ENCODE peak calls at places on chromosomes 2 and 18, in five cellular contexts. E is H1, I is IMR-90, H is H9, K is neuronal stem cell. N is an unnamed sample.

GRCh38 chr2:84881581-84882414 is 914 bp upstream of the TRABD2A start:
- DNase-seq in E (peak), K (peak), I (peak), H (peak), N (peak)

GRCh38 chr18:63832470-63832869 is 55.0 kb upstream of the SERPINB2 start:
- DNase-seq in H (no peak), I (peak), E (no peak), K (no peak), N (no peak)

GRCh38 chr2:72750466-72750865 is 75.4 kb downstream of the EXOC6B start:
- DNase-seq in E (no peak), I (no peak), K (no peak), H (no peak), N (no peak)

GRCh38 chr18:9643549-9643948 is 29.2 kb upstream of the PPP4R1 start:
- DNase-seq in H (peak), I (peak), E (no peak), K (peak), N (peak)

GRCh38 chr2:27831279-27832050 is 58.7 kb downstream of the RBKS start:
- DNase-seq in I (no peak), H (no peak), K (no peak), E (no peak), N (no peak)

GRCh38 chr2:37827911-37828411 is 97.1 kb upstream of the RMDN2 start:
- DNase-seq in I (peak), K (no peak), E (no peak), H (no peak), N (peak)

GRCh38 chr2:171629113-171629512 is 58.2 kb upstream of the DYNC1I2 start:
- DNase-seq in E (no peak), I (no peak), K (no peak), H (no peak), N (no peak)

GRCh38 chr2:111236027-111236426 is 115.3 kb downstream of the BCL2L11 start:
- DNase-seq in I (no peak), H (no peak), E (no peak), K (no peak), N (no peak)

GRCh38 chr2:40105593-40105992 is 326.5 kb upstream of the THUMPD2 start:
- DNase-seq in H (no peak), E (no peak), K (no peak), I (peak), N (no peak)

GRCh38 chr18:75291460-75291859 is 80.9 kb downstream of the TSHZ1 start:
- DNase-seq in H (no peak), E (no peak), I (no peak), K (no peak), N (no peak)

GRCh38 chr2:71697106-71698010 is 244.0 kb downstream of the DYSF start:
- DNase-seq in K (no peak), H (no peak), I (no peak), E (no peak), N (no peak)

GRCh38 chr2:38515155-38516074 is 87.3 kb downstream of the HNRNPLL start:
- DNase-seq in K (no peak), E (no peak), I (peak), H (no peak), N (no peak)

GRCh38 chr18:45505497-45506206 is 109.6 kb upstream of the SLC14A2 start:
- DNase-seq in K (no peak), I (no peak), H (no peak), E (no peak), N (peak)

GRCh38 chr2:10514287-10514686 is 66.2 kb upstream of the ODC1 start:
- DNase-seq in I (no peak), E (no peak), H (no peak), K (no peak), N (no peak)

GRCh38 chr2:227079726-227080125 is 84.3 kb downstream of the COL4A4 start:
- DNase-seq in I (peak), E (no peak), H (no peak), K (no peak), N (no peak)

GRCh38 chr18:50578651-50579050 is 18.8 kb downstream of the MAPK4 start:
- DNase-seq in K (no peak), I (no peak), E (no peak), H (no peak), N (no peak)

GRCh38 chr2:101546376-101547058 is 71.6 kb upstream of the RFX8 start:
- DNase-seq in E (no peak), H (no peak), I (peak), K (no peak), N (peak)

GRCh38 chr18:63762518-63762917 is 12.7 kb upstream of the SERPINB7 start:
- DNase-seq in K (no peak), I (peak), E (no peak), H (no peak), N (no peak)

GRCh38 chr2:182824056-182824758 is 42.2 kb downstream of the FRZB start:
- DNase-seq in I (no peak), E (no peak), K (no peak), H (no peak), N (no peak)

GRCh38 chr2:54787270-54787669 is 63.8 kb downstream of the EML6 start:
- DNase-seq in E (no peak), I (no peak), K (no peak), H (no peak), N (no peak)

GRCh38 chr2:234326694-234327093 is 170.2 kb downstream of the ARL4C start:
- DNase-seq in K (no peak), I (no peak), H (no peak), E (no peak), N (no peak)

GRCh38 chr2:68345129-68345875 is 19.8 kb upstream of the PLEK start:
- DNase-seq in I (peak), E (no peak), H (peak), K (no peak), N (no peak)

GRCh38 chr2:121200011-121200347 is 85.0 kb downstream of the TFCP2L1 start:
- DNase-seq in K (no peak), E (no peak), I (no peak), H (no peak), N (no peak)

GRCh38 chr2:74458957-74459290 is 686 bp downstream of the WBP1 start:
- DNase-seq in H (no peak), K (no peak), I (no peak), E (no peak), N (peak)

GRCh38 chr2:71530246-71530986 is 77.1 kb downstream of the DYSF start:
- DNase-seq in I (peak), K (peak), E (peak), H (peak), N (peak)

GRCh38 chr2:127469051-127469450 is 50.8 kb downstream of the PROC start:
- DNase-seq in I (no peak), H (no peak), E (no peak), K (no peak), N (no peak)

GRCh38 chr2:163348843-163349395 is 386.9 kb downstream of the FIGN start:
- DNase-seq in I (peak), K (peak), E (no peak), H (no peak), N (peak)

GRCh38 chr18:41939326-41939725 is 15.7 kb upstream of the PIK3C3 start:
- DNase-seq in K (no peak), E (no peak), I (peak), H (no peak), N (no peak)

GRCh38 chr2:172429351-172429968 is 2.1 kb downstream of the ITGA6 start:
- DNase-seq in K (no peak), H (no peak), I (peak), E (no peak), N (peak)

GRCh38 chr2:144456680-144457079 is 63.2 kb downstream of the ZEB2 start:
- DNase-seq in H (no peak), K (no peak), I (peak), E (no peak), N (peak)

GRCh38 chr2:144454466-144455287 is 65.2 kb downstream of the ZEB2 start:
- DNase-seq in H (no peak), E (no peak), K (no peak), I (peak), N (no peak)

GRCh38 chr2:144458536-144458935 is 61.4 kb downstream of the ZEB2 start:
- DNase-seq in I (no peak), K (no peak), H (no peak), E (no peak), N (no peak)

GRCh38 chr2:144453486-144454158 is 66.3 kb downstream of the ZEB2 start:
- DNase-seq in E (no peak), K (no peak), I (peak), H (no peak), N (no peak)

DNA sequence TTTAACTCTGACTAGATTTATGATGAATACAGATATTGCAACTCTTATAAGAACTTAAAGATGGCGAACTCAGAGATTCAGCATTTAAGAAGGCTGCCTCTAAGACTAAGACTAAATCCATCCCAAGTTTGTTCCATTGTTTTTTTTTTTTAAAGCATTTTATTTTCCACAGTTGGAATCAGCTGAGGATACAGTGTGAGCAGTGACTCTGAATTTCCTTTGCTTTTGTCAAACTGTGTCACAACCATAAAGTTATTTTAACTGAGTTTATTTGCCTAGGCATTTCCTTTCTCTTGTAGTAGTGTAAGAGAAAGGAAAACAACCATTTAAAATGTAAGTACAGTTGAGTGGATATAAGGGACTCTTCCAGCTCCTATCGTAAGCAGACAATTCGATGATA is 63.9 kb downstream of the ZEB2 start:
- DNase-seq in K (no peak), E (no peak), I (no peak), H (no peak), N (no peak)
- H2BK15ac ChIP-seq in K (no peak), E (no peak), I (no peak), H (no peak), N (no peak)

DNA sequence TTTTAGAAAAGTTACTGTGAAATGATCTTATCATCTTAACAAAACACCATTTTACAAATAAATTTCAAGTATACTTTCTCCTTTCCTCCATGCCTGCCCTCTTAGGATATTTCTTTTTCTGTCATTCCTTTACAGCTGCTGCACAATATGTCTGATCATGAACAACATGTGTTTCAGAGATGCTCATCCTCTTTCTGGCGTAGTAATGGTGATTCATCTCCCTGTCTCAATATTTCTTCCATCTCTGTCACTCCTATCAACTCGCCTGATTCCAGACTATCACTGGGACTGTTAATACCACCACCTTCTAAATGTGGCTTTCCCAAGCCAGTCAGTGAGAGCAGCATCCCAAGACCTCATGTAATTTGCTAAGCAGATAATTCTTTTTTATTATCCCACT is 290.5 kb downstream of the GULP1 start:
- DNase-seq in I (no peak), E (no peak), K (no peak), H (no peak), N (no peak)
- H4K8ac ChIP-seq in I (no peak), E (no peak), K (no peak), H (no peak), N (no peak)

GRCh38 chr18:48992133-48992532 is 41.4 kb upstream of the SMAD7 start:
- DNase-seq in I (no peak), H (no peak), K (no peak), E (no peak), N (no peak)

GRCh38 chr18:48991299-48992055 is 40.7 kb upstream of the SMAD7 start:
- DNase-seq in H (no peak), K (no peak), E (no peak), I (no peak), N (no peak)

GRCh38 chr18:48989304-48990284 is 38.8 kb upstream of the SMAD7 start:
- DNase-seq in K (no peak), E (no peak), I (peak), H (no peak), N (peak)

GRCh38 chr18:48988508-48989303 is 37.9 kb upstream of the SMAD7 start:
- DNase-seq in E (no peak), K (no peak), I (no peak), H (no peak), N (no peak)

GRCh38 chr18:48990497-48991298 is 39.9 kb upstream of the SMAD7 start:
- DNase-seq in H (peak), I (peak), E (no peak), K (no peak), N (peak)
- H4K91ac ChIP-seq in H (no peak), I (peak), E (no peak), K (no peak), N (peak)

GRCh38 chr18:79613186-79613931 is 66.2 kb upstream of the CTDP1 start:
- DNase-seq in E (peak), H (no peak), K (no peak), I (no peak), N (no peak)
- H2BK15ac ChIP-seq in E (peak), H (no peak), K (peak), I (no peak), N (no peak)

GRCh38 chr2:241508510-241509407 is at the start of gene STK25:
- DNase-seq in H (peak), K (peak), E (peak), I (peak), N (peak)

GRCh38 chr2:241511091-241511741 is 2.8 kb upstream of the STK25 start:
- DNase-seq in I (no peak), H (no peak), E (no peak), K (no peak), N (no peak)

GRCh38 chr2:241508240-241508509 is 209 bp downstream of the STK25 start:
- DNase-seq in H (no peak), I (no peak), K (no peak), E (no peak), N (no peak)

GRCh38 chr2:241507430-241508239 is 749 bp downstream of the STK25 start:
- DNase-seq in H (peak), K (peak), E (peak), I (peak), N (peak)

DNA sequence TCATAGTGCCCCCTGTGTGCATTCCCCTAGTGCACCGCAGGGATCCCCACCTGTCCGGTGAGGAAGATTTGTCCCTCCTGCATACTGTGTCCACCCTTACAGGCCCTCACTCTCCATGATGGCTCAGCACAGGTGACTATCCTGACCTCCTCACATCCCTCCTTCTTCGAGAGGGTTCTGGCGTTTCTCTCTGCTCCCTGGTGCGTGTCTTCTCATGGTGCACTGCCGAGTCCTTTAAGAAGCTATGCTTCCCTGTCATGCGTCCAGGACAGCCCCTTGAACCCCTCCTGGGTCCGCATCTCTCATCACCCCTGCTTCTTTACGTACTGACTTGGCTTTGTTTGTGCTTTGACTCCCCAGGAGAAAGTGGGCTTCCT is 1.0 kb upstream of the STK25 start:
- DNase-seq in I (no peak), H (no peak), E (no peak), K (no peak), N (no peak)
- H4K8ac ChIP-seq in I (peak), H (no peak), E (no peak), K (peak), N (peak)

GRCh38 chr2:98830573-98831145 is 99.7 kb upstream of the MGAT4A start:
- DNase-seq in I (no peak), H (no peak), K (no peak), E (no peak), N (no peak)
- H4K91ac ChIP-seq in I (no peak), H (no peak), K (no peak), E (no peak), N (no peak)

N was measured in mesenchymal stem cell.